ENCODE peak calls at places on chromosomes 5 and 9, in eight cellular contexts. One of them, this sample, is unnamed.

GRCh38 chr5:132209901-132210545 is 17.6 kb downstream of the P4HA2 start:
- DNase-seq in psoas muscle: no peak
- DNase-seq in kidney epithelial cell: no peak
- DNase-seq in RWPE1: no peak
- DNase-seq in aorta: no peak
- DNase-seq in GM06990: no peak
- DNase-seq in thyroid gland: no peak
- DNase-seq in spleen: no peak
- DNase-seq in this sample: no peak

GRCh38 chr9:74006935-74007334 is 490.2 kb upstream of the RORB start:
- DNase-seq in psoas muscle: no peak
- DNase-seq in RWPE1: peak; percentile 7
- DNase-seq in thyroid gland: no peak
- DNase-seq in spleen: no peak
- DNase-seq in aorta: no peak
- DNase-seq in kidney epithelial cell: no peak
- DNase-seq in GM06990: no peak
- DNase-seq in this sample: no peak

GRCh38 chr9:33138768-33139167 is 28.4 kb downstream of the B4GALT1 start:
- DNase-seq in psoas muscle: no peak
- DNase-seq in thyroid gland: no peak
- DNase-seq in GM06990: no peak
- DNase-seq in aorta: no peak
- DNase-seq in spleen: peak; percentile 72
- DNase-seq in kidney epithelial cell: no peak
- DNase-seq in RWPE1: no peak
- DNase-seq in this sample: no peak

GRCh38 chr9:27385606-27386005 is 88.7 kb upstream of the EQTN start:
- DNase-seq in GM06990: no peak
- DNase-seq in RWPE1: no peak
- DNase-seq in aorta: no peak
- DNase-seq in thyroid gland: peak; percentile 84
- DNase-seq in kidney epithelial cell: no peak
- DNase-seq in psoas muscle: no peak
- DNase-seq in spleen: no peak
- DNase-seq in this sample: peak; percentile 36

GRCh38 chr5:9124837-9125236 is 421.0 kb downstream of the SEMA5A start:
- DNase-seq in aorta: no peak
- DNase-seq in kidney epithelial cell: no peak
- DNase-seq in thyroid gland: no peak
- DNase-seq in psoas muscle: no peak
- DNase-seq in spleen: no peak
- DNase-seq in RWPE1: no peak
- DNase-seq in GM06990: no peak
- DNase-seq in this sample: no peak

GRCh38 chr5:143245929-143246561 is 157.4 kb downstream of the NR3C1 start:
- DNase-seq in RWPE1: peak; percentile 99
- DNase-seq in GM06990: no peak
- DNase-seq in kidney epithelial cell: peak; percentile 90
- DNase-seq in aorta: no peak
- DNase-seq in thyroid gland: no peak
- DNase-seq in psoas muscle: peak; percentile 67
- DNase-seq in spleen: no peak
- DNase-seq in this sample: no peak

GRCh38 chr9:98208635-98209034 is 16.2 kb upstream of the CORO2A start:
- DNase-seq in psoas muscle: peak; percentile 23
- DNase-seq in thyroid gland: no peak
- DNase-seq in aorta: no peak
- DNase-seq in GM06990: no peak
- DNase-seq in kidney epithelial cell: no peak
- DNase-seq in RWPE1: no peak
- DNase-seq in spleen: no peak
- DNase-seq in this sample: no peak

GRCh38 chr5:473344-474192 is 30.6 kb downstream of the EXOC3 start:
- DNase-seq in thyroid gland: peak; percentile 43
- DNase-seq in psoas muscle: peak; percentile 68
- DNase-seq in RWPE1: peak; percentile 29
- DNase-seq in aorta: peak; percentile 83
- DNase-seq in kidney epithelial cell: no peak
- DNase-seq in spleen: no peak
- DNase-seq in GM06990: peak; percentile 63
- DNase-seq in this sample: no peak

GRCh38 chr9:107890921-107891465 is 401.4 kb upstream of the KLF4 start:
- DNase-seq in kidney epithelial cell: peak; percentile 54
- DNase-seq in RWPE1: no peak
- DNase-seq in aorta: no peak
- DNase-seq in spleen: no peak
- DNase-seq in thyroid gland: no peak
- DNase-seq in GM06990: no peak
- DNase-seq in psoas muscle: no peak
- DNase-seq in this sample: no peak